ENCODE peak calls at places on chromosomes 16 and 17, in four cellular contexts. S, A, L and U are unnamed samples.

GRCh38 chr16:57594531-57595031 is 33.8 kb upstream of the ADGRG1 start:
- DNase-seq in S (no peak), A (no peak), L (no peak), U (no peak)

GRCh38 chr17:82097919-82098168 is 192 bp downstream of the FASN start:
- DNase-seq in S (no peak), A (no peak), L (no peak), U (no peak)

GRCh38 chr16:68644715-68645493 is at the start of gene CDH3:
- DNase-seq in S (no peak), A (no peak), L (peak), U (no peak)

GRCh38 chr16:50635505-50636392 is 45.4 kb downstream of the SNX20 start:
- DNase-seq in S (no peak), A (no peak), L (peak), U (no peak)

GRCh38 chr16:57245472-57246113 is 534 bp downstream of the ARL2BP start:
- DNase-seq in S (no peak), A (peak), L (no peak), U (no peak)

GRCh38 chr17:33506889-33507650 is 214.0 kb upstream of the ASIC2 start:
- DNase-seq in S (peak), A (peak), L (no peak), U (no peak)

GRCh38 chr16:47446431-47446830 is 14.4 kb downstream of the ITFG1 start:
- DNase-seq in S (no peak), A (no peak), L (no peak), U (no peak)

GRCh38 chr16:75238132-75238852 is 13.1 kb downstream of the BCAR1 start:
- DNase-seq in S (peak), A (peak), L (no peak), U (peak)

GRCh38 chr16:9378876-9379275 is 287.4 kb downstream of the HAPSTR1 start:
- DNase-seq in S (no peak), A (no peak), L (no peak), U (no peak)

GRCh38 chr17:69809331-69809730 is 265.7 kb upstream of the KCNJ16 start:
- DNase-seq in S (no peak), A (no peak), L (no peak), U (no peak)

GRCh38 chr17:828761-829160 is 46.6 kb downstream of the MRM3 start:
- DNase-seq in S (no peak), A (no peak), L (no peak), U (no peak)

GRCh38 chr17:62964506-62964905 is 1.5 kb upstream of the TANC2 start:
- DNase-seq in S (no peak), A (no peak), L (no peak), U (no peak)

GRCh38 chr17:81551458-81552243 is 502 bp downstream of the FAAP100 start:
- DNase-seq in S (no peak), A (no peak), L (peak), U (no peak)

GRCh38 chr16:19882186-19882585 is 2.5 kb downstream of the GPRC5B start:
- DNase-seq in S (no peak), A (no peak), L (peak), U (no peak)

GRCh38 chr17:1753767-1754429 is 8.0 kb upstream of the SERPINF1 start:
- DNase-seq in S (no peak), A (no peak), L (peak), U (no peak)

GRCh38 chr17:62793919-62794665 is 14.0 kb downstream of the MARCHF10 start:
- DNase-seq in S (no peak), A (no peak), L (no peak), U (no peak)

GRCh38 chr17:16215002-16215272 is 397 bp downstream of the NCOR1 start:
- DNase-seq in S (no peak), A (no peak), L (peak), U (no peak)

GRCh38 chr16:53827741-53828140 is 123.8 kb downstream of the FTO start:
- DNase-seq in S (no peak), A (no peak), L (no peak), U (no peak)

GRCh38 chr16:56603589-56603988 is 4.8 kb upstream of the MT2A start:
- DNase-seq in S (peak), A (peak), L (peak), U (no peak)

GRCh38 chr17:28760987-28761562 is 17.3 kb downstream of the TRAF4 start:
- DNase-seq in S (peak), A (peak), L (peak), U (no peak)

GRCh38 chr17:71639865-71640264 is 481.0 kb upstream of the SOX9 start:
- DNase-seq in S (no peak), A (no peak), L (no peak), U (no peak)

GRCh38 chr16:4869147-4869790 is 22.0 kb downstream of the UBN1 start:
- DNase-seq in S (no peak), A (no peak), L (no peak), U (no peak)

GRCh38 chr17:61410100-61410551 is 10.5 kb downstream of the TBX2 start:
- DNase-seq in S (no peak), A (no peak), L (no peak), U (no peak)

GRCh38 chr17:57810740-57811632 is 38.9 kb downstream of the MRPS23 start:
- DNase-seq in S (peak), A (peak), L (peak), U (no peak)

GRCh38 chr16:19118938-19119431 is 5.2 kb downstream of the ITPRIPL2 start:
- DNase-seq in S (peak), A (peak), L (no peak), U (no peak)

GRCh38 chr17:30922235-30922993 is 669 bp downstream of the ADAP2 start:
- DNase-seq in S (no peak), A (no peak), L (peak), U (no peak)

GRCh38 chr16:53743149-53743566 is 39.2 kb downstream of the FTO start:
- DNase-seq in S (no peak), A (peak), L (peak), U (no peak)

GRCh38 chr16:2082171-2082982 is 34.6 kb downstream of the TSC2 start:
- DNase-seq in S (no peak), A (peak), L (no peak), U (no peak)

GRCh38 chr16:278863-279366 is 1.5 kb upstream of the ARHGDIG start:
- DNase-seq in S (peak), A (peak), L (peak), U (peak)

DNA sequence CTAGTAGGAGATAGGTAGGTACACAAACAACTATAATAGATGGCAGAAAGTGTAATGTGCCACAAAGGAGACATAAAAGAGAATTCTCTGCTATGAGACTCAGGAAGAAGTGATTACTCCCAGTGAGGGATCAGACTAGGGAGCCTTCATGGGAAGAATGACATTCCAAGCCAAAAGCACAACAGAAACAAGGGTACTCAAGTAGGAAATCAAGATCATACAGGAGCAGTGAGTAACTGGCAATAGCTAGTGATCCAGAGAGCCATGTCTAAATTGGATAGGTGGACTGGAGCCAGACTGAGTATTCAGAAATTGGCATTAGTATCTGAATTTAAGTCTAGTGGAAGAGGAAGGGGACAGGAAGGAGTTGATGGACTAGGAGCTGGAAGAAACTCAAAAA is 10.7 kb downstream of the RFFL start:
- DNase-seq in S (no peak), A (no peak), L (no peak), U (no peak)
- TF ChIP-seq CTCF in S (no peak), A (no peak), L (no peak), U (no peak)

DNA sequence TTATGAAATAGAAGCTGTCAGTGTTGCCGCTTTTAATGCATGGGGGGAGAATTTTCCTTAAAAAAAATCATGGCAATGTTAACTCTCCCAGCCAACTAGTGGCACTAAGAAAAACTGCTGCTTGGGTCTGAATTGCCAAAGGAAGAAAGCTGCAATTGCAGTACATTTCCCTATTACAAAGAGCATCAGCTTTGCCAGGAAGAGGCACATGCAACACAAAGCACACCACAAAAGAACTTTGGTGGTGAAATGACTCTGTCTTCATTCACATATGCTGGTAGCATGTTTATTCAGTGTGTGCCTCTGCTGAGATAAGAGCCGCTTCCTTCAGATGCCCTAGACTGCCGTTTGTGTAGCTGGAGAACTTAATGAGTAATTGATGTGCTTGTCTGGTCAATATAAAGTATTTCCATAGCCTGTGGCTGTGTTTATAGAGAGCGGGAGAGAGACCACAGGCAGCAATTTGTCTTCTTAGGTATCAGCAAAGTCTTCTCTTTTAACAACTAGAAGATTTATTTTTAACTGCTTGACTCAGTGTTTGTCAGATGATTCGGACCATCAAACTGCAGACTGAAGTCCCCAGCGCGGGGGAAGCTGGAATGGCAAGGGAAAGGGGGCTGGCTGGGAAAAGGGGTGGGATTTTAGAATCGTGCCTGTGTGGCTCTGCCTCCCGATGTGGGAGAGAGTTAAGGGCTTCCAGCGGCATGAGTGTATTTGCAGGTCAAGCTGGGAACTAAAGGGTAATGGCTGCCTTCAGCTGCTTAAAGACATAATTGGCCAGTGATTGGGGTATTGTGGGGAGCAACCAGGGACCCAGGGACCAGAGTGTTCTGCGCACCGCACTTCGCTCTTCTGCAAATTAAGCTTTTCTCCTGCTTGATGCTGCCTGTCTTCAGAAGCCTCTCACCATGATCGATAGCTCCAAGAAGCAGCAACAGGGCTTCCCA is 115.2 kb downstream of the MRTFB start:
- DNase-seq in S (peak), A (peak), L (peak), U (peak)
- TF ChIP-seq CTCF in S (peak), A (peak), L (peak), U (peak)

GRCh38 chr17:50693041-50693682 is 14.6 kb downstream of the ANKRD40 start:
- DNase-seq in S (no peak), A (peak), L (no peak), U (no peak)

GRCh38 chr17:50696365-50696879 is 11.3 kb downstream of the ANKRD40 start:
- DNase-seq in S (no peak), A (no peak), L (no peak), U (no peak)

GRCh38 chr17:50697076-50697475 is 10.6 kb downstream of the ANKRD40 start:
- DNase-seq in S (no peak), A (no peak), L (no peak), U (no peak)

GRCh38 chr17:50699410-50699809 is 8.3 kb downstream of the ANKRD40 start:
- DNase-seq in S (no peak), A (no peak), L (no peak), U (no peak)

GRCh38 chr17:50697663-50698272 is 9.9 kb downstream of the ANKRD40 start:
- DNase-seq in S (no peak), A (no peak), L (no peak), U (no peak)
- TF ChIP-seq CTCF in S (no peak), A (no peak), L (peak), U (no peak)

DNA sequence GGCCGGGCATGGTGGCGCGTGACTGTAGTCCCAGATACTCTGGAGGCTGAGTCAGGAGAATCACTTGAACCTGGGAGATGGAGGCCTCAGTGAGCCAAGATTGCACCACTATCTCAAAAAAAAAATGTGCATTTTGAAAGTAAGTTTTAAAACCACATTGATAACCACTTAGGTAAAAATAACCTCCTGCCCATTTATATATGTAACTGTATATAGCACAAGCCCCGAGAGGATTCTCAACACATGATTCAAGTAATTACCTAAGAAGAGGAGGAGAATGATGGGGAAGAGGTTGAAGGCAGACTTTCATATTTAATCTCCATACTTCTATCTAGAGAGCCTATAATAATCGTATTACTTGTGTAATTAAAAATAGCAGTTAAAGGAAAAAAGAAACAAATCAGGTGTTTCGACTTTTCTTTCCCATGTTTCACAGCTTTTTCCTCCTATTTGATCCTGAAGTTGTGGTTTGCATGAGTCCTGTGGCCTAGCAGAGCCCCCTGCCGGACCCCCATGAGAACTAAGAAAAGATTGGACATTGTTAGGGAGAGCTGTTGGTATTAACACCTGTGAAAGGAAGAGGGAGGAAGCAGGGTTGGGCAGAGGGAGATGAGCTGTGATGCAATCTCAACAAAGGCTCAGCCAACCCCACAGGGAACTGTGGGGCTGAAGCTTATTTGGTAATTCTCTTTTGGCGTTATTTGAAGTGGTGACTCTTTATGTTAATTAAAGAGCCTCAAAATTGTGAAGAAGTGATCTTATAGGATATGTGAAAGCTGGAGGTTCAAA is 22.1 kb downstream of the PMFBP1 start:
- DNase-seq in S (no peak), A (no peak), L (peak), U (no peak)
- TF ChIP-seq CTCF in S (peak), A (no peak), L (peak), U (peak)

GRCh38 chr17:76153202-76153601 is 12.2 kb upstream of the FOXJ1 start:
- DNase-seq in S (no peak), A (no peak), L (peak), U (no peak)
- TF ChIP-seq CTCF in S (no peak), A (no peak), L (no peak), U (no peak)

GRCh38 chr17:48954300-48954755 is 9.7 kb upstream of the SNF8 start:
- DNase-seq in S (peak), A (peak), L (peak), U (no peak)
- TF ChIP-seq CTCF in S (peak), A (peak), L (peak), U (peak)

DNA sequence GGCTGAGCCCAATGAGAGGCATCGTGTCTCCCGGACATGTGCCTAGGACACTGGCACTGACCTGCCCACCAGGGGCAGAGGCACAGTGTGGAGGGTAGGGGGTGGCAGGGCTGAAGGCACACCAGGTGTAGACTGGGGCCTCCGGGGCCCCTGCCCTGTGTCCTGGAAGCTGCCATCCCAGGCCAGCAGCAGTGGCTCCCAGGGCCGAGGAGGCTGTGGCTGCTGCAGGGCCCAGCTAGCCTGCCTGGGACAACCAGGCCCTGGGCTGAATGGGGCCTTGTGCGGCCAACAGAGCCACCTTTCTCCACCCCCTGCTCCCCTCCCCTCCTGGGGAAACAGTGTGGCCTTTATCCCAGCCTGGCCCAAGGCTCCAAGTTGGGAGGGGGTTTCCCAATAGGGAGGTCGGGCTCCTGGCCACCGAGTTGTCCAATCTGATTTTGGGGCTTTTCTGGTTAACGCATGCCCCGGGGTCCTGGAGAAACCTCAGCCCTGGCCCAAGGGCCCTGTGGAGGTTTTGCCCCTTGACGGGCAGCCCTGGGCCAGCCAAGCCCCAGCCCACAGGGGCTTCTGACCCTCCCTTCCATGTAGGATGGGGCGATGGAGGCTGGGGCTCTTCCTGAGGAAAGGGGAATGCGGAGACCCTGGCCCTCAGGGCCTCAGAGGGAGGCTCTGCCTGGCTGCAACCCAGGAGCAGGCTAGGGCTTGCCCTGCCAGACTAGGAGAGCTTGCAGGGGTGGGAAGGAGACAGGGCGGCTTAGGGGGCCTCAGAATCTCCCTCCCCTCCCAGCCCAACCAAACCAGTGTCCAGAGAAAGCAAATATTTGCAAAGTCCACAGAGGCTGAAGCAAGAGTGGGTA is 4.2 kb downstream of the MTSS2 start:
- DNase-seq in S (no peak), A (no peak), L (no peak), U (no peak)
- TF ChIP-seq CTCF in S (no peak), A (no peak), L (no peak), U (no peak)

DNA sequence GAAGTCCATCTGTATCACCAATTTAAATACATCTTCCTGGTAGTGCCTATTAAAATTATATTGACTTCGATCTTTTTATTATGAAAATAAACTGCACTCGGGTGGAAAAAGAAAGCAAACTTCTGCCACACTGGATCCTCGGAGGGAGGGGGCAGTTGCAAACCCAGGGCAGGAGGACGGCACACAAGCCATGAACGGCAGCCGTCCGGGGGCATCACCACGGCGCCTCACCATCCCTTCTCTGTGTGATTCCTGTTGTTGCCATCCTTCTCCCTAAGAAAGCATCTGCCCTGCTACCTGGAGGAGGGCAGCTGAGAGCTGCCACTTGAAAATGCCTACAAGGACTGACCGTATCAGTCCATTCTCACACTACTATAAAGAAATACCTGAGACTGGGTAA is 53.9 kb upstream of the ENPP7 start:
- DNase-seq in S (no peak), A (no peak), L (no peak), U (no peak)
- TF ChIP-seq CTCF in S (no peak), A (no peak), L (no peak), U (no peak)

GRCh38 chr16:23494188-23494587 is 16.1 kb downstream of the GGA2 start:
- DNase-seq in S (no peak), A (no peak), L (no peak), U (no peak)
- TF ChIP-seq CTCF in S (no peak), A (no peak), L (no peak), U (no peak)